ENCODE peak calls at places on chromosomes 1 and 21, in nine cellular contexts. One of them, this sample, is unnamed.

GRCh38 chr1:109151146-109151545 is 37.2 kb downstream of the ELAPOR1 start:
- DNase-seq in tibial artery: no peak
- DNase-seq in cardiac fibroblast: peak; percentile 81
- DNase-seq in OCI-LY7: no peak
- DNase-seq in AG10803: peak; percentile 68
- DNase-seq in ascending aorta: no peak
- DNase-seq in left ventricle myocardium inferior: peak; percentile 47
- DNase-seq in upper lobe of right lung: no peak
- DNase-seq in foreskin fibroblast: peak; percentile 56
- DNase-seq in this sample: peak; percentile 37

GRCh38 chr1:174982971-174983689 is 16.6 kb upstream of the CACYBP start:
- DNase-seq in tibial artery: no peak
- DNase-seq in AG10803: peak; percentile 54
- DNase-seq in cardiac fibroblast: peak; percentile 77
- DNase-seq in foreskin fibroblast: no peak
- DNase-seq in left ventricle myocardium inferior: no peak
- DNase-seq in upper lobe of right lung: no peak
- DNase-seq in OCI-LY7: peak; percentile 76
- DNase-seq in ascending aorta: no peak
- DNase-seq in this sample: no peak

GRCh38 chr1:59367269-59368006 is 70.5 kb downstream of the FGGY start:
- DNase-seq in upper lobe of right lung: peak; percentile 67
- DNase-seq in tibial artery: peak; percentile 85
- DNase-seq in OCI-LY7: no peak
- DNase-seq in ascending aorta: peak; percentile 76
- DNase-seq in cardiac fibroblast: peak; percentile 97
- DNase-seq in foreskin fibroblast: peak; percentile 83
- DNase-seq in AG10803: peak; percentile 98
- DNase-seq in left ventricle myocardium inferior: peak; percentile 70
- DNase-seq in this sample: peak; percentile 93

GRCh38 chr1:28553229-28553930 is 495 bp downstream of the TRNAU1AP start:
- DNase-seq in ascending aorta: peak; percentile 65
- DNase-seq in cardiac fibroblast: peak; percentile 43
- DNase-seq in tibial artery: peak; percentile 71
- DNase-seq in OCI-LY7: peak; percentile 59
- DNase-seq in foreskin fibroblast: peak; percentile 30
- DNase-seq in left ventricle myocardium inferior: peak; percentile 26
- DNase-seq in AG10803: peak; percentile 34
- DNase-seq in upper lobe of right lung: peak; percentile 75
- DNase-seq in this sample: no peak

GRCh38 chr1:85344256-85344694 is 67.8 kb upstream of the BCL10 start:
- DNase-seq in OCI-LY7: peak; percentile 4
- DNase-seq in AG10803: peak; percentile 64
- DNase-seq in cardiac fibroblast: peak; percentile 82
- DNase-seq in foreskin fibroblast: peak; percentile 47
- DNase-seq in ascending aorta: no peak
- DNase-seq in left ventricle myocardium inferior: no peak
- DNase-seq in tibial artery: no peak
- DNase-seq in upper lobe of right lung: peak; percentile 71
- DNase-seq in this sample: no peak

GRCh38 chr1:204204944-204205343 is 8.7 kb upstream of the KISS1 start:
- DNase-seq in left ventricle myocardium inferior: no peak
- DNase-seq in AG10803: no peak
- DNase-seq in upper lobe of right lung: no peak
- DNase-seq in OCI-LY7: no peak
- DNase-seq in ascending aorta: no peak
- DNase-seq in foreskin fibroblast: no peak
- DNase-seq in tibial artery: no peak
- DNase-seq in cardiac fibroblast: no peak
- DNase-seq in this sample: no peak

GRCh38 chr1:236209713-236210112 is 67.4 kb downstream of the GPR137B start:
- DNase-seq in ascending aorta: no peak
- DNase-seq in upper lobe of right lung: no peak
- DNase-seq in OCI-LY7: no peak
- DNase-seq in cardiac fibroblast: no peak
- DNase-seq in tibial artery: no peak
- DNase-seq in AG10803: no peak
- DNase-seq in left ventricle myocardium inferior: no peak
- DNase-seq in foreskin fibroblast: no peak
- DNase-seq in this sample: no peak

GRCh38 chr1:53326598-53327182 is 1.2 kb downstream of the LRP8 start:
- DNase-seq in tibial artery: no peak
- DNase-seq in foreskin fibroblast: peak; percentile 18
- DNase-seq in upper lobe of right lung: peak; percentile 78
- DNase-seq in ascending aorta: no peak
- DNase-seq in left ventricle myocardium inferior: no peak
- DNase-seq in cardiac fibroblast: peak; percentile 26
- DNase-seq in OCI-LY7: peak; percentile 76
- DNase-seq in AG10803: no peak
- DNase-seq in this sample: no peak

GRCh38 chr1:236112332-236112627 is 30.1 kb upstream of the GPR137B start:
- DNase-seq in OCI-LY7: no peak
- DNase-seq in ascending aorta: no peak
- DNase-seq in cardiac fibroblast: no peak
- DNase-seq in left ventricle myocardium inferior: no peak
- DNase-seq in AG10803: no peak
- DNase-seq in foreskin fibroblast: no peak
- DNase-seq in upper lobe of right lung: no peak
- DNase-seq in tibial artery: no peak
- DNase-seq in this sample: no peak

GRCh38 chr1:234842726-234843641 is 233.0 kb upstream of the IRF2BP2 start:
- DNase-seq in cardiac fibroblast: peak; percentile 18
- DNase-seq in upper lobe of right lung: no peak
- DNase-seq in ascending aorta: no peak
- DNase-seq in left ventricle myocardium inferior: peak; percentile 71
- DNase-seq in tibial artery: no peak
- DNase-seq in OCI-LY7: peak; percentile 66
- DNase-seq in AG10803: peak; percentile 21
- DNase-seq in foreskin fibroblast: peak; percentile 29
- DNase-seq in this sample: no peak

GRCh38 chr21:36388835-36389234 is 3.6 kb downstream of the CHAF1B start:
- DNase-seq in OCI-LY7: no peak
- DNase-seq in foreskin fibroblast: peak; percentile 8
- DNase-seq in ascending aorta: no peak
- DNase-seq in tibial artery: no peak
- DNase-seq in cardiac fibroblast: peak; percentile 21
- DNase-seq in upper lobe of right lung: no peak
- DNase-seq in AG10803: peak; percentile 51
- DNase-seq in left ventricle myocardium inferior: no peak
- DNase-seq in this sample: no peak

GRCh38 chr21:32653326-32653901 is 41.2 kb upstream of the CFAP298 start:
- DNase-seq in ascending aorta: no peak
- DNase-seq in cardiac fibroblast: peak; percentile 42
- DNase-seq in foreskin fibroblast: peak; percentile 3
- DNase-seq in tibial artery: no peak
- DNase-seq in upper lobe of right lung: no peak
- DNase-seq in OCI-LY7: peak; percentile 37
- DNase-seq in left ventricle myocardium inferior: no peak
- DNase-seq in AG10803: peak; percentile 5
- DNase-seq in this sample: no peak

DNA sequence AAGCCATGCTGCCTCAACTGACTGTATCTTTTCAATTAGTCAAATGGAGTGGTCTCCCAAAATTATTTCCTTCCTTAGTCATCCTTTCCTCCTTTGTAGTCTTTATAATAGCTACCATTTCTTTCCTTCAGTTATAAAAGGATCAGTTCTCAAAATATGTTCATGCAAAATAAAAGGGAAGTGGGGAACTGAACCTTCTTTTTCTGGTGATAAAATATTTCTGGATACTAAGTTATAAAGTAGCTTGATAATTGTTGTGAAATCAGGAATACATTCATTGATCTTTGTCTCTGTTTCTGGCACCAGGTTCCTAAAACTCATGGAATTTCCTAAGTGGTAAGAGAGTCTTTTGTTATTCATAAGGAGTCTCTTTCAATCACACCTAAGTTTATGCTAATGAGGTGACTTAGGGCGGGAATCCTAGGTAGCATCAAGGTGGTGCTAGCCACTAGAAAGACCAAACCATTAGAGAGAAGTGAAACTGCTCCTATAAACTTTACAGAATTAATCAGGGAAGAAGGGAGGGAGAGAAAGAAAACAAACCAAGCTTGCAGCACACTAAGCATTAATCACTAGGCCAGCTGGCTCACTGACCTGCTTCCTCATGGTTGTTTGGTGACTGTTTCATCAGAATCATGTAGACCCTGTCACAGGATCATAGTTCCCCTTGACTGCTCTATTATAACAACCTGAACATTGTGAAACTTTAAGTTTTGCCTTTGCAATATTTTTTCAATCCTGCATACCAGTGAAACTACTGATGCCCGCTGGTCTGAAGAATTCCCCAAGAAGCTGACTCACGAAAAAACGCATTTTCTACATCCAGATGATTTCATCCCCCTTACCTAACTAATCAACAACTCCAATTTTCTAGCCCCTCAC is 161.6 kb upstream of the PTBP2 start:
- DNase-seq in AG10803: peak; percentile 98
- DNase-seq in ascending aorta: peak; percentile 87
- DNase-seq in tibial artery: no peak
- DNase-seq in upper lobe of right lung: no peak
- DNase-seq in left ventricle myocardium inferior: peak; percentile 25
- DNase-seq in foreskin fibroblast: peak; percentile 98
- DNase-seq in OCI-LY7: no peak
- DNase-seq in cardiac fibroblast: peak; percentile 100
- DNase-seq in this sample: peak; percentile 99
- H3K4me3 ChIP-seq in AG10803: peak overlapping the region; percentile 18
- H3K4me3 ChIP-seq in ascending aorta: no peak overlapping the region
- H3K4me3 ChIP-seq in tibial artery: no peak overlapping the region
- H3K4me3 ChIP-seq in upper lobe of right lung: no peak overlapping the region
- H3K4me3 ChIP-seq in left ventricle myocardium inferior: peak overlapping the region; percentile 32
- H3K4me3 ChIP-seq in foreskin fibroblast: no peak overlapping the region
- H3K4me3 ChIP-seq in OCI-LY7: no peak overlapping the region
- H3K4me3 ChIP-seq in cardiac fibroblast: no peak overlapping the region
- H3K4me3 ChIP-seq in this sample: no peak overlapping the region

GRCh38 chr1:197659175-197659574 is 116.1 kb downstream of the DENND1B start:
- DNase-seq in upper lobe of right lung: no peak
- DNase-seq in tibial artery: no peak
- DNase-seq in foreskin fibroblast: no peak
- DNase-seq in AG10803: no peak
- DNase-seq in OCI-LY7: no peak
- DNase-seq in cardiac fibroblast: no peak
- DNase-seq in ascending aorta: no peak
- DNase-seq in left ventricle myocardium inferior: no peak
- DNase-seq in this sample: no peak
- H3K4me3 ChIP-seq in upper lobe of right lung: no peak overlapping the region
- H3K4me3 ChIP-seq in tibial artery: no peak overlapping the region
- H3K4me3 ChIP-seq in foreskin fibroblast: no peak overlapping the region
- H3K4me3 ChIP-seq in AG10803: no peak overlapping the region
- H3K4me3 ChIP-seq in OCI-LY7: no peak overlapping the region
- H3K4me3 ChIP-seq in cardiac fibroblast: no peak overlapping the region
- H3K4me3 ChIP-seq in ascending aorta: no peak overlapping the region
- H3K4me3 ChIP-seq in left ventricle myocardium inferior: peak overlapping the region; percentile 24
- H3K4me3 ChIP-seq in this sample: no peak overlapping the region

GRCh38 chr1:9718006-9718680 is 66.6 kb downstream of the PIK3CD start:
- DNase-seq in tibial artery: no peak
- DNase-seq in ascending aorta: no peak
- DNase-seq in cardiac fibroblast: no peak
- DNase-seq in upper lobe of right lung: no peak
- DNase-seq in foreskin fibroblast: no peak
- DNase-seq in AG10803: no peak
- DNase-seq in left ventricle myocardium inferior: no peak
- DNase-seq in OCI-LY7: no peak
- DNase-seq in this sample: no peak
- H3K4me3 ChIP-seq in tibial artery: no peak overlapping the region
- H3K4me3 ChIP-seq in ascending aorta: no peak overlapping the region
- H3K4me3 ChIP-seq in cardiac fibroblast: no peak overlapping the region
- H3K4me3 ChIP-seq in upper lobe of right lung: peak overlapping the region; percentile 37
- H3K4me3 ChIP-seq in foreskin fibroblast: no peak overlapping the region
- H3K4me3 ChIP-seq in AG10803: no peak overlapping the region
- H3K4me3 ChIP-seq in left ventricle myocardium inferior: peak overlapping the region; percentile 35
- H3K4me3 ChIP-seq in OCI-LY7: peak overlapping the region; percentile 79
- H3K4me3 ChIP-seq in this sample: no peak overlapping the region

GRCh38 chr1:56472860-56473259 is 106.5 kb downstream of the PLPP3 start:
- DNase-seq in tibial artery: no peak
- DNase-seq in ascending aorta: no peak
- DNase-seq in AG10803: no peak
- DNase-seq in cardiac fibroblast: no peak
- DNase-seq in upper lobe of right lung: no peak
- DNase-seq in OCI-LY7: peak; percentile 72
- DNase-seq in foreskin fibroblast: no peak
- DNase-seq in left ventricle myocardium inferior: no peak
- DNase-seq in this sample: no peak

GRCh38 chr1:56478734-56479133 is 100.6 kb downstream of the PLPP3 start:
- DNase-seq in AG10803: no peak
- DNase-seq in ascending aorta: no peak
- DNase-seq in foreskin fibroblast: no peak
- DNase-seq in upper lobe of right lung: no peak
- DNase-seq in cardiac fibroblast: no peak
- DNase-seq in OCI-LY7: no peak
- DNase-seq in tibial artery: no peak
- DNase-seq in left ventricle myocardium inferior: no peak
- DNase-seq in this sample: no peak

GRCh38 chr1:56481140-56481694 is 98.1 kb downstream of the PLPP3 start:
- DNase-seq in tibial artery: no peak
- DNase-seq in upper lobe of right lung: no peak
- DNase-seq in OCI-LY7: no peak
- DNase-seq in left ventricle myocardium inferior: no peak
- DNase-seq in foreskin fibroblast: no peak
- DNase-seq in ascending aorta: no peak
- DNase-seq in AG10803: no peak
- DNase-seq in cardiac fibroblast: no peak
- DNase-seq in this sample: no peak

GRCh38 chr1:56473582-56474270 is 105.6 kb downstream of the PLPP3 start:
- DNase-seq in ascending aorta: no peak
- DNase-seq in OCI-LY7: no peak
- DNase-seq in AG10803: peak; percentile 33
- DNase-seq in left ventricle myocardium inferior: no peak
- DNase-seq in tibial artery: no peak
- DNase-seq in upper lobe of right lung: no peak
- DNase-seq in foreskin fibroblast: no peak
- DNase-seq in cardiac fibroblast: no peak
- DNase-seq in this sample: no peak

DNA sequence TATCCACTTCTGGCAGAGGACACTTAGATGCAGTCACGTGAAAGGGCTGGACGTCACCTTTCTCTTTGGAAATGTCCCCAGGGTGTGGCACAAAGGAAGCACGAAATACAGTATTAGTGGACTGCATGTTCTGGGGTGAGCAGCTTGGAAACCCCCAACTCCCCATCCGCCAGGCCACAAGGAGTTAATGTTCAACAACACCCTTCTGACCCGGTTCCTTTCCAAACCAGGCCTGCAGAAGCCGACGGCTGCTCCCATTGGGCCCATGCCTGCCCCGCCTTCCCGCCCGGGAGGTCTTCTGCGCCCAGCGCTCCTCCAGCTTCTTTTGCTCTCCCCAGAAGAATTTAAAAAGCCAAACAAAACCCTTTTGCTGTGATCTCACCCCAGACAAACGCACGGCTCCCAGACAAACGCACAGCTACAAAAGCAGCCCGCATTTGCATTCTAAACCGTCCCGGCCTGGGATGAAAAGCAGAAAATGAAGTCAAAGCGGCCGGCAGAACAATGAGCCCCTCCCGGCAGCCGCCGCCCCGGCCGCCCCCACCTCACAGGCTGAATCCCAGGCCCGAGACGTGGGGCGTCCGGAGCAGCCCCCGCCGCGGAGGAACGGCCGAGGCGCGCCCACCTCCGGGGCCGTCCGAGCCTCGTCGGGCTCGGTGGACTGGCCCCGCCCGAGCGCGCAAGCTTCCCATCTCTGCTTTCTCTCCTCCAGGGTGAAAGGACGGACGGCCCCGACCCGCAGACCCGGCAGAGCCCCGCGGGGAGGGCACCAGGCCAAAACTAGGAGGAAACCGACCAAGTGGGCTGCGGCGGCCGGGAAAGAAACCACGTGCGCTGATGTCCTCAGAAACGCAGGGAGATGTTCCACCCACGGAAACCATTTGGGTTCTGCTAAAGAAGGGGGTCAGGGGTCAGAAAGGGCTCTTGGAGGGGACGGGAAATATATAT is 101.9 kb downstream of the PLPP3 start:
- DNase-seq in cardiac fibroblast: peak; percentile 52
- DNase-seq in ascending aorta: peak; percentile 77
- DNase-seq in upper lobe of right lung: peak; percentile 89
- DNase-seq in foreskin fibroblast: no peak
- DNase-seq in left ventricle myocardium inferior: peak; percentile 80
- DNase-seq in OCI-LY7: no peak
- DNase-seq in tibial artery: peak; percentile 83
- DNase-seq in AG10803: peak; percentile 59
- DNase-seq in this sample: no peak
- H3K4me3 ChIP-seq in cardiac fibroblast: peak overlapping the region; percentile 57
- H3K4me3 ChIP-seq in ascending aorta: peak overlapping the region; percentile 94
- H3K4me3 ChIP-seq in upper lobe of right lung: peak overlapping the region; percentile 57
- H3K4me3 ChIP-seq in foreskin fibroblast: peak overlapping the region; percentile 57
- H3K4me3 ChIP-seq in left ventricle myocardium inferior: peak overlapping the region; percentile 78
- H3K4me3 ChIP-seq in OCI-LY7: no peak overlapping the region
- H3K4me3 ChIP-seq in tibial artery: peak overlapping the region; percentile 60
- H3K4me3 ChIP-seq in AG10803: peak overlapping the region; percentile 60
- H3K4me3 ChIP-seq in this sample: peak overlapping the region; percentile 51

This sample was measured in skeletal muscle cell.